ENCODE peak calls at places on chromosomes 12 and 14, in four cellular contexts. Z, G, X and D are unnamed samples.

GRCh38 chr12:14418526-14418925 is 53.0 kb downstream of the ATF7IP start:
- DNase-seq in G (no peak), Z (no peak), X (no peak), D (no peak)

GRCh38 chr12:53596920-53597363 is 29.2 kb downstream of the ATF7 start:
- DNase-seq in Z (peak), X (peak), G (no peak), D (no peak)

GRCh38 chr14:76742961-76743360 is 18.3 kb upstream of the VASH1 start:
- DNase-seq in Z (no peak), X (no peak), G (no peak), D (no peak)

GRCh38 chr12:49947593-49948226 is 2.8 kb upstream of the AQP2 start:
- DNase-seq in X (no peak), G (no peak), Z (no peak), D (no peak)

GRCh38 chr12:11885261-11886038 is 185.3 kb upstream of the BCL2L14 start:
- DNase-seq in Z (no peak), X (peak), G (no peak), D (no peak)

GRCh38 chr12:117143008-117143532 is 43.9 kb upstream of the TESC start:
- DNase-seq in X (no peak), Z (no peak), G (no peak), D (no peak)

GRCh38 chr12:131203666-131204415 is 250.1 kb downstream of the ADGRD1 start:
- DNase-seq in X (no peak), Z (no peak), G (no peak), D (no peak)

GRCh38 chr14:61460853-61461611 is 139.7 kb downstream of the PRKCH start:
- DNase-seq in G (peak), X (peak), Z (no peak), D (peak)

GRCh38 chr12:25241171-25242020 is 9.3 kb downstream of the KRAS start:
- DNase-seq in G (no peak), X (peak), Z (no peak), D (peak)

GRCh38 chr12:84619053-84619452 is 293.5 kb downstream of the SLC6A15 start:
- DNase-seq in G (no peak), X (no peak), Z (no peak), D (no peak)

GRCh38 chr12:116990971-116991966 is 80.5 kb downstream of the FBXW8 start:
- DNase-seq in G (no peak), Z (peak), X (no peak), D (no peak)

GRCh38 chr12:4867384-4867783 is 42.3 kb upstream of the KCNA1 start:
- DNase-seq in X (no peak), G (no peak), Z (no peak), D (no peak)

GRCh38 chr12:28611115-28611435 is 420.8 kb downstream of the CCDC91 start:
- DNase-seq in Z (peak), G (no peak), X (no peak), D (no peak)

GRCh38 chr12:28824193-28824846 is 324.8 kb upstream of the FAR2 start:
- DNase-seq in Z (no peak), X (no peak), G (no peak), D (no peak)

GRCh38 chr14:68664225-68664681 is 128.6 kb downstream of the ZFP36L1 start:
- DNase-seq in Z (no peak), X (no peak), G (no peak), D (no peak)

GRCh38 chr12:29428630-29429029 is 47.7 kb upstream of the ERGIC2 start:
- DNase-seq in G (no peak), Z (peak), X (no peak), D (no peak)

GRCh38 chr14:50947446-50947845 is 3.2 kb upstream of the PYGL start:
- DNase-seq in Z (no peak), G (no peak), X (no peak), D (no peak)

GRCh38 chr12:128973883-128974681 is 120.8 kb downstream of the GLT1D1 start:
- DNase-seq in X (no peak), Z (no peak), G (no peak), D (no peak)

GRCh38 chr12:128970941-128971340 is 117.7 kb downstream of the GLT1D1 start:
- DNase-seq in X (no peak), Z (no peak), G (no peak), D (no peak)

GRCh38 chr12:128970110-128970509 is 116.8 kb downstream of the GLT1D1 start:
- DNase-seq in G (no peak), Z (no peak), X (no peak), D (no peak)

GRCh38 chr12:128969480-128970055 is 116.3 kb downstream of the GLT1D1 start:
- DNase-seq in X (peak), Z (no peak), G (peak), D (peak)

GRCh38 chr12:128971802-128972201 is 118.5 kb downstream of the GLT1D1 start:
- DNase-seq in G (no peak), X (peak), Z (no peak), D (no peak)
- H3K4me3 ChIP-seq in G (no peak), X (no peak), Z (no peak), D (no peak)

GRCh38 chr12:110108309-110109036 is 15.7 kb upstream of the IFT81 start:
- DNase-seq in X (no peak), G (no peak), Z (no peak), D (no peak)
- H3K4me3 ChIP-seq in X (no peak), G (no peak), Z (no peak), D (no peak)

GRCh38 chr12:112858776-112859175 is 48.0 kb upstream of the OAS1 start:
- DNase-seq in X (no peak), Z (no peak), G (no peak), D (no peak)

GRCh38 chr12:112852127-112852526 is 54.6 kb upstream of the OAS1 start:
- DNase-seq in X (peak), Z (no peak), G (no peak), D (no peak)

GRCh38 chr12:112852810-112853209 is 54.0 kb upstream of the OAS1 start:
- DNase-seq in X (peak), G (no peak), Z (no peak), D (no peak)

GRCh38 chr12:112854344-112854743 is 52.4 kb upstream of the OAS1 start:
- DNase-seq in X (no peak), G (no peak), Z (no peak), D (no peak)

DNA sequence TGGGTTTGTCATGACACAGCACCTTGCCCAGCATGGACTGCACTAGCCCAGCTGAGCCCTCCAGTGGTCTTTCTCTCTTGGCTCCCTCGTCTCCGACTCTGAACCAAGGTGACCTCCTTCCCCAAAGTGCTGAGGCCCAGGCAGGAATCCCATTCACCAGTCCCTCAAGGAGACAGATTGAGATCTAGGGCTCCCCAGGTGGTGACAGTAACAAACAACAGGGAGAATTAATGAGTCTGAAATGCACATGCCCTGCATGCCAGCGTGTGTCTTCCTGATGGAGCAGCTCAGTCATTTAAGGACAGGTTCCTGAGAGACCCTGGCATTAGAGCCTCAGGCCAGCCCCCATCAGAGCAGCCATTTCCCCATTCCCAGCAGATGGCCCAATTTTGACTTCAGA is 51.4 kb upstream of the OAS1 start:
- DNase-seq in G (no peak), X (peak), Z (no peak), D (no peak)
- H3K4me3 ChIP-seq in G (no peak), X (no peak), Z (no peak), D (no peak)

DNA sequence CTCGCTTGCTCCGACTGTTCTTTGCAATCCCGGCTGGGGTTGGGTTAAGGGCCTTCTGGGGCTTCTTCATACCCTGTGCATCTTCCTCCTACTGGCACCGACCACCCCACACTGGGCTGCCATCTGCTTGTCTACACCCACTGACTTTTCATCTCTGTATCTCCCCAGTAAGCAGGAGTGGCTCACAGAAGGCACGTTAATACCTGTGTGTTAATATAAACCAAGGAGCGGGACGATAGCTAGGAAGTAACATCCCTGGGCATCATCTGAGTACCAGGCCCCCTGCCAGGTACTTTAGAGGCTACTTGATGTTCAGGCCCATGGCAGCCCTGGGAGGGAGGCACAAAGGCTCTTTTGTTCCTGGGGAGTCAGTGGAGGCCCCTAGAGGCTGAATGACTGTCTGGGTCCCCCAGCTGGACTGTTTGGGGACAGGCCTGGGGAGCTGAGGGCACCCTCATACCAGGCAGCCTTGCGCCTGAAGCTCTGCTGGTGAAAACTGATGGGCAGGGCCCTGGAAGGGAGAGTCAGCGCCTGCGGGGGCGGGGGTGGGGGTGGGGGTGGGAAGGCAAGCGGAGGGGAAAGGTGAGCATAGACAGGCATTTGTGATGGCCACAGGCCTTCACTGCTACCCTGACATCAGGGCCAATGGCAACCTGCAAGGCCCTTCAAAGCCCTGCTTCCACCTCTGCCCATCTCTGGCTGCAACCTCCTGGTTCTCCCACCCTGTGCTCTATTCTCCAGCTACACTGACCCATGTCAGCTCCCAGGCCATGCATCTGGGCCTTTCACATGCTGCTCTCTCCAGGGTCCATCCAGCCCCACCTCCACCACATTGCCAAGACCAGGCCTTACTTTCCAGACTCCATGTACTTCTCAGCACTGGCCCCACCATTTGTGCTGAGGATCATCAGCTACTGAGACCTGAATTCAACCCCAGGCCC is 34.2 kb upstream of the DEGS2 start:
- DNase-seq in X (no peak), G (no peak), Z (no peak), D (no peak)
- H3K4me3 ChIP-seq in X (no peak), G (peak), Z (peak), D (peak)

GRCh38 chr12:128268348-128268725 is 1.4 kb downstream of the TMEM132C start:
- DNase-seq in G (no peak), X (peak), Z (no peak), D (no peak)
- H3K4me3 ChIP-seq in G (no peak), X (no peak), Z (no peak), D (no peak)

DNA sequence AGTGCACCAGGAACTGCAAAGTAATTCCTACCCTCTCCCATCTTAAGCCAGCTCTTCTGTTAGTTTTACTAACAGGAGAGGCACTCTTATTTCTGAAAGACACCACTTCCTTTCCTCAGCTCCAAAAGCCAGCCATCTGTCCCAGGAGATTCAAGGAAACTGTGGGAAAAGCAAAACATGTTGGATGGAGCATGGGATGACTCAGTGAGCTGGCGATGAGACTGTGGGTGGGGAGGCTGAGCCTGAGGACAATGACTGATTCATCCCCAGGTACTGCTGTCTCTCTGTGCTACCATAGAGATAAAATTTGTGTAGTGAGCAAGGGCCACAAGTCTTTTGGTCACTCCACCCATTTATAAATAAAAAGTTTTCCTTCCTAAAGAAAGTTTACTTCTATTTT is 141.4 kb downstream of the MYRFL start:
- DNase-seq in Z (no peak), G (no peak), X (peak), D (no peak)
- H3K4me3 ChIP-seq in Z (no peak), G (no peak), X (no peak), D (no peak)

GRCh38 chr12:10243803-10244520 is 31.3 kb downstream of the GABARAPL1 start:
- DNase-seq in Z (no peak), G (peak), X (no peak), D (peak)
- H3K4me3 ChIP-seq in Z (no peak), G (peak), X (no peak), D (peak)